ENCODE peak calls at places on chromosomes 11 and 22, in six cellular contexts. L, S, R, K, G and I are unnamed samples.
A peak's percentile ranks its signal among the peaks of the same experiment; 100 is the strongest.

GRCh38 chr11:58580311-58580710 is 1.4 kb downstream of the ZFP91 start:
- DNase-seq in L (no peak), S (no peak), R (no peak), K (no peak), G (no peak), I (no peak)

GRCh38 chr11:121254756-121255155 is 37.8 kb upstream of the SC5D start:
- DNase-seq in L (no peak), S (no peak), R (no peak), K (no peak), G (no peak), I (no peak)

GRCh38 chr11:65859812-65860277 is 388 bp upstream of the MUS81 start:
- DNase-seq in L (no peak), S (no peak), R (no peak), K (no peak), G (no peak), I (no peak)

GRCh38 chr11:122917311-122917710 is 34.8 kb downstream of the JHY start:
- DNase-seq in L (no peak), S (no peak), R (no peak), K (no peak), G (no peak), I (no peak)

GRCh38 chr22:33853200-33854097 is 66.8 kb downstream of the LARGE1 start:
- DNase-seq in L (peak; percentile 21), S (peak; percentile 88), R (no peak), K (peak; percentile 69), G (no peak), I (peak; percentile 81)

GRCh38 chr11:85961930-85962363 is 106.8 kb downstream of the CCDC83 start:
- DNase-seq in L (no peak), S (no peak), R (no peak), K (no peak), G (no peak), I (no peak)

GRCh38 chr11:17976651-17977050 is 36.2 kb downstream of the SERGEF start:
- DNase-seq in L (no peak), S (no peak), R (no peak), K (no peak), G (no peak), I (no peak)

GRCh38 chr11:27039873-27040272 is 742 bp upstream of the BBOX1 start:
- DNase-seq in L (no peak), S (no peak), R (no peak), K (no peak), G (no peak), I (no peak)

GRCh38 chr11:128195057-128195751 is 392.2 kb downstream of the ETS1 start:
- DNase-seq in L (no peak), S (peak; percentile 9), R (no peak), K (no peak), G (no peak), I (no peak)

GRCh38 chr11:20873054-20873453 is 203.7 kb downstream of the NELL1 start:
- DNase-seq in L (peak; percentile 64), S (peak; percentile 49), R (peak; percentile 39), K (no peak), G (peak; percentile 54), I (peak; percentile 24)

GRCh38 chr11:99325807-99326206 is 305.1 kb downstream of the CNTN5 start:
- DNase-seq in L (no peak), S (no peak), R (no peak), K (no peak), G (no peak), I (no peak)

GRCh38 chr11:26849009-26849408 is 127.1 kb upstream of the SLC5A12 start:
- DNase-seq in L (no peak), S (no peak), R (no peak), K (no peak), G (no peak), I (no peak)

GRCh38 chr22:45577746-45578523 is 75.3 kb downstream of the FBLN1 start:
- DNase-seq in L (peak; percentile 93), S (peak; percentile 80), R (peak; percentile 95), K (peak; percentile 89), G (peak; percentile 97), I (peak; percentile 87)

GRCh38 chr11:81869337-81870065 is 864.2 kb downstream of the FAM181B start:
- DNase-seq in L (no peak), S (peak; percentile 93), R (no peak), K (no peak), G (no peak), I (peak; percentile 22)

GRCh38 chr22:20552450-20552894 is 45.1 kb downstream of the MED15 start:
- DNase-seq in L (no peak), S (no peak), R (no peak), K (peak; percentile 75), G (no peak), I (no peak)

DNA sequence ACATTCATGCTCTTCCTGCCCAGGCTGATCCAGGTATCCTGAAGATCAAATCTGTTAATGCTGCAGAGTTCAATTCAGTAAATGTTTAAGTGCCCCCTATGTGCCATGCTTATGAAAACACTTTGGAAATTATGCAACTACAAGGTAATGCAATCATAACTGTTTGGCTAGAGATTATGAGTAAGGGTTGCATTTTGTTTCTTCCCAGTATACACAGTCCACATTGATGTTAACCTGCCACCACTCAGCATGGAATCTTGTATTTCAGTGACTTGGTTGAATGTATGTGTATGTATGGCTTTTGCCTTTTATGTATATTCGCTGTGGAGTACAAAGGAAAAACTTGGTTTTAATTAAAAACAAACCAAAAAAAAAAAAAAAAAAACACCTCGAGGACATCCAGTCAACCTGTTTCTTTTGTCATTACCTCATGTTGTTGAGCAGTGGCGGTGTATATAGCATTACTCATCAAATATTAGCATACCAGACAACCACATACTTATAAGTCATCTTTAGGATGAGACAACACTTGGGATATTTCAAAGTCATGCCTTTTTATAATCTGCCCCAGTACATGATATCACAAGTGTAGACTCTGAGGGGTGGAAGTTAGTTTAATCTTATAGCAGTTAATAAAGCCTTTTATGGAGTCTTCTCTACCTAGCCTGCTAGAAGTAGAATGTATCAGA is 86.1 kb upstream of the HORMAD2 start:
- DNase-seq in L (no peak), S (no peak), R (no peak), K (no peak), G (no peak), I (no peak)
- TF ChIP-seq CTCF in L (no peak), S (no peak), R (no peak), K (no peak), G (no peak), I (no peak)

GRCh38 chr22:42973536-42973881 is 41.4 kb downstream of the PACSIN2 start:
- DNase-seq in L (no peak), S (no peak), R (no peak), K (no peak), G (no peak), I (no peak)
- TF ChIP-seq CTCF in L (no peak), S (no peak), R (no peak), K (no peak), G (no peak), I (no peak)

GRCh38 chr11:110501428-110501827 is 71.7 kb downstream of the FDX1 start:
- DNase-seq in L (no peak), S (no peak), R (no peak), K (no peak), G (no peak), I (no peak)

GRCh38 chr11:110505514-110506284 is 76.0 kb downstream of the FDX1 start:
- DNase-seq in L (no peak), S (no peak), R (peak; percentile 28), K (no peak), G (no peak), I (no peak)

GRCh38 chr11:110509485-110509884 is 79.7 kb downstream of the FDX1 start:
- DNase-seq in L (no peak), S (no peak), R (no peak), K (no peak), G (no peak), I (no peak)

GRCh38 chr11:110507328-110507727 is 77.6 kb downstream of the FDX1 start:
- DNase-seq in L (no peak), S (no peak), R (no peak), K (no peak), G (no peak), I (no peak)
- TF ChIP-seq CTCF in L (no peak), S (no peak), R (no peak), K (no peak), G (no peak), I (no peak)

DNA sequence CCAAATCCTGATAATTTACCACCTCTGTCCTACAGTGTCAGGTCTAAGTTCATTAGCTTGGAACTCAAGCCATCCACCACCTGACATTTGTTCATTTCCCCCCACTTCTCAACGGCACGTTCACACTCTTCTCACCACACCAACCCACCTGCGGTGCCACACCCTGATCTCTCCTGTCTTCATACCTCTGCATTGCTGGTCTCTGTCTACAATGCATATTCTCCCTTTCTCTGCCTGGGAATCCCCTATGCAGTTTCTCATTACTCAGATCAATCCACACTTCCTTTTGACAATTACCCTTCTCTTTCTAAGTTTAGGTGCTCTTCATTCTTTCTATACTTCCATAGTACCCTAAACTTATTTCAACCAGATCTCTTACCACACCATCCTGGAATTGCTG is 20.4 kb upstream of the EMSY start:
- DNase-seq in L (no peak), S (peak; percentile 67), R (no peak), K (no peak), G (no peak), I (peak; percentile 61)
- TF ChIP-seq CTCF in L (no peak), S (no peak), R (no peak), K (no peak), G (no peak), I (no peak)